ENCODE peak calls at places on chromosomes 6 and 20, in four cellular contexts. N, A, Q and G are unnamed samples.

GRCh38 chr20:63177134-63177784 is 38.7 kb downstream of the YTHDF1 start:
- DNase-seq in N (no peak), A (peak), Q (no peak), G (no peak)

GRCh38 chr20:57559658-57560553 is 1.0 kb upstream of the PCK1 start:
- DNase-seq in N (no peak), A (no peak), Q (no peak), G (no peak)

GRCh38 chr20:14444106-14444505 is 106.7 kb upstream of the FLRT3 start:
- DNase-seq in N (no peak), A (no peak), Q (no peak), G (no peak)

GRCh38 chr6:142378138-142378875 is 76.5 kb downstream of the ADGRG6 start:
- DNase-seq in N (peak), A (no peak), Q (no peak), G (no peak)

GRCh38 chr6:89660981-89661380 is 22.4 kb upstream of the LYRM2 start:
- DNase-seq in N (no peak), A (no peak), Q (no peak), G (no peak)

GRCh38 chr20:14921546-14921945 is 584.1 kb upstream of the FLRT3 start:
- DNase-seq in N (no peak), A (no peak), Q (no peak), G (no peak)

GRCh38 chr6:36427781-36428345 is 14.8 kb downstream of the PXT1 start:
- DNase-seq in N (no peak), A (no peak), Q (no peak), G (no peak)

GRCh38 chr20:19940945-19941590 is 76.1 kb upstream of the NAA20 start:
- DNase-seq in N (no peak), A (no peak), Q (no peak), G (no peak)

GRCh38 chr6:119119989-119120388 is 41.5 kb upstream of the FAM184A start:
- DNase-seq in N (no peak), A (no peak), Q (no peak), G (no peak)

GRCh38 chr20:51945177-51945576 is 142.9 kb upstream of the SALL4 start:
- DNase-seq in N (no peak), A (no peak), Q (no peak), G (no peak)